ENCODE peak calls at places on chromosomes 7 and 10, in five cellular contexts. J, L, W, T and S are unnamed samples.

GRCh38 chr10:73848821-73849489 is 25.4 kb downstream of the CAMK2G start:
- DNase-seq in J (peak; percentile 84), L (peak; percentile 78), W (peak; percentile 87), T (peak; percentile 79), S (peak; percentile 57)

GRCh38 chr7:106623846-106624245 is 37.1 kb downstream of the CCDC71L start:
- DNase-seq in J (peak; percentile 87), L (peak; percentile 92), W (no peak), T (peak; percentile 59), S (peak; percentile 94)

GRCh38 chr7:5322621-5323410 is 40.1 kb downstream of the SLC29A4 start:
- DNase-seq in J (no peak), L (no peak), W (no peak), T (no peak), S (no peak)

GRCh38 chr10:580796-581195 is 108.7 kb downstream of the DIP2C start:
- DNase-seq in J (peak; percentile 97), L (peak; percentile 97), W (no peak), T (peak; percentile 96), S (peak; percentile 63)

GRCh38 chr7:20438248-20438647 is 107.5 kb downstream of the ITGB8 start:
- DNase-seq in J (no peak), L (no peak), W (no peak), T (no peak), S (no peak)

GRCh38 chr7:112510743-112511110 is 29.9 kb downstream of the LSMEM1 start:
- DNase-seq in J (no peak), L (no peak), W (no peak), T (no peak), S (no peak)

GRCh38 chr10:121900443-121901174 is 27.2 kb downstream of the ATE1 start:
- DNase-seq in J (peak; percentile 74), L (peak; percentile 71), W (peak; percentile 84), T (peak; percentile 82), S (peak; percentile 70)

GRCh38 chr10:46526682-46527038 is 29.8 kb downstream of the GPRIN2 start:
- DNase-seq in J (no peak), L (no peak), W (no peak), T (no peak), S (peak; percentile 52)

GRCh38 chr7:46972205-46972604 is 609.7 kb downstream of the TNS3 start:
- DNase-seq in J (peak; percentile 69), L (peak; percentile 82), W (no peak), T (peak; percentile 72), S (peak; percentile 79)

GRCh38 chr10:51313259-51313658 is 239.0 kb downstream of the PRKG1 start:
- DNase-seq in J (no peak), L (no peak), W (no peak), T (no peak), S (no peak)

GRCh38 chr10:32350811-32351342 is 3.9 kb upstream of the EPC1 start:
- DNase-seq in J (no peak), L (no peak), W (no peak), T (no peak), S (no peak)

GRCh38 chr10:69328346-69328687 is 50.0 kb downstream of the HK1 start:
- DNase-seq in J (no peak), L (no peak), W (no peak), T (no peak), S (no peak)

GRCh38 chr7:139697031-139697430 is 80.8 kb downstream of the HIPK2 start:
- DNase-seq in J (no peak), L (no peak), W (no peak), T (no peak), S (no peak)

GRCh38 chr10:28470873-28471704 is 61.8 kb upstream of the WAC start:
- DNase-seq in J (peak; percentile 4), L (no peak), W (no peak), T (no peak), S (no peak)

GRCh38 chr7:38291117-38291647 is 17.7 kb upstream of the TARP start:
- DNase-seq in J (no peak), L (no peak), W (no peak), T (no peak), S (no peak)

GRCh38 chr10:60139798-60140566 is 233.6 kb upstream of the CCDC6 start:
- DNase-seq in J (peak; percentile 64), L (peak; percentile 72), W (peak; percentile 5), T (peak; percentile 78), S (peak; percentile 85)

GRCh38 chr7:24373556-24373955 is 89.6 kb downstream of the NPY start:
- DNase-seq in J (no peak), L (no peak), W (no peak), T (no peak), S (no peak)

GRCh38 chr7:3722396-3722846 is 421.4 kb downstream of the SDK1 start:
- DNase-seq in J (no peak), L (peak; percentile 2), W (peak; percentile 74), T (peak; percentile 21), S (no peak)

GRCh38 chr10:73744690-73744994 is 470 bp downstream of the SEC24C start:
- DNase-seq in J (peak; percentile 58), L (peak; percentile 58), W (peak; percentile 85), T (peak; percentile 56), S (peak; percentile 50)

GRCh38 chr7:26167293-26167934 is 15.4 kb downstream of the NFE2L3 start:
- DNase-seq in J (no peak), L (no peak), W (no peak), T (no peak), S (no peak)

GRCh38 chr10:68955414-68955785 is 570 bp upstream of the DDX21 start:
- DNase-seq in J (no peak), L (no peak), W (no peak), T (no peak), S (no peak)

GRCh38 chr10:99743841-99744240 is 11.8 kb downstream of the CUTC start:
- DNase-seq in J (no peak), L (no peak), W (no peak), T (no peak), S (no peak)

GRCh38 chr10:91090761-91091529 is 129.5 kb upstream of the PCGF5 start:
- DNase-seq in J (peak; percentile 15), L (no peak), W (no peak), T (peak; percentile 4), S (no peak)

GRCh38 chr7:95002726-95003125 is 95.3 kb downstream of the PPP1R9A start:
- DNase-seq in J (no peak), L (no peak), W (no peak), T (no peak), S (no peak)

GRCh38 chr10:11143240-11143639 is 125.6 kb downstream of the CELF2 start:
- DNase-seq in J (no peak), L (no peak), W (no peak), T (no peak), S (no peak)

GRCh38 chr10:131901181-131901829 is 497 bp downstream of the PPP2R2D start:
- DNase-seq in J (peak; percentile 10), L (peak; percentile 4), W (peak; percentile 64), T (peak; percentile 12), S (no peak)

GRCh38 chr7:81684513-81685262 is 85.2 kb downstream of the HGF start:
- DNase-seq in J (peak; percentile 100), L (peak; percentile 100), W (peak; percentile 60), T (peak; percentile 100), S (peak; percentile 100)

GRCh38 chr7:30920584-30921539 is 9.2 kb downstream of the AQP1 start:
- DNase-seq in J (peak; percentile 23), L (peak; percentile 49), W (peak; percentile 79), T (peak; percentile 30), S (no peak)

GRCh38 chr7:103080923-103081322 is 6.0 kb downstream of the ARMC10 start:
- DNase-seq in J (no peak), L (no peak), W (no peak), T (no peak), S (no peak)

GRCh38 chr7:431041-431440 is 88.6 kb downstream of the PDGFA start:
- DNase-seq in J (no peak), L (no peak), W (no peak), T (no peak), S (no peak)
- H3K4me3 ChIP-seq in J (no peak overlapping the region), L (no peak overlapping the region), W (no peak overlapping the region), T (no peak overlapping the region), S (no peak overlapping the region)

GRCh38 chr7:48009257-48009656 is 19.6 kb downstream of the SUN3 start:
- DNase-seq in J (no peak), L (no peak), W (no peak), T (no peak), S (no peak)
- TF ChIP-seq CTCF in J (no peak), L (no peak), W (no peak), T (no peak), S (no peak)

GRCh38 chr10:62073429-62073828 is 171.9 kb downstream of the ARID5B start:
- DNase-seq in J (no peak), L (no peak), W (no peak), T (peak; percentile 54), S (no peak)

GRCh38 chr10:62075414-62075813 is 173.9 kb downstream of the ARID5B start:
- DNase-seq in J (no peak), L (no peak), W (no peak), T (no peak), S (no peak)

GRCh38 chr10:62071846-62072281 is 170.4 kb downstream of the ARID5B start:
- DNase-seq in J (peak; percentile 69), L (peak; percentile 78), W (no peak), T (no peak), S (no peak)

GRCh38 chr10:62075912-62076311 is 174.4 kb downstream of the ARID5B start:
- DNase-seq in J (peak; percentile 44), L (no peak), W (no peak), T (no peak), S (no peak)

DNA sequence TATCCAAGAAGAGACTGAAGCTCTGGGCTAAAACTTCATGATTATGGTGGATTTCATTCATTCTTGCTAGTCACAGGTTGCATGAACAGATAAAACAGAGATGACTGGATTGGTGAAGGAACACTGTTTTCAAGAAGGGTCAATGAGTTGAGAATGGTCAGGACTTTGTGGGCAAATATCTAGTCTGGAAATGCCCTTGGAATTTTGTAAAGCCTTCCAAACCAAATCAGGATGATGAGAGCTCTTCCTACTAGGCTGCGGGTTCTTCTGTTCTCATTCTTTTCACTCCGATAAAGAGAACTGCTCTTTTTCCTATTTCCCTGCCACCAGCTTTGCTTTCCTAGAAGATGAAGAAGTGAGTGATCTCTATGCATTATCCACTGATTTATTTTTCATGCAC is 171.4 kb downstream of the ARID5B start:
- DNase-seq in J (peak; percentile 72), L (no peak), W (no peak), T (no peak), S (no peak)
- H3K4me3 ChIP-seq in J (no peak overlapping the region), L (no peak overlapping the region), W (no peak overlapping the region), T (no peak overlapping the region), S (no peak overlapping the region)

GRCh38 chr7:15885678-15886077 is 199.2 kb upstream of the MEOX2 start:
- DNase-seq in J (no peak), L (no peak), W (no peak), T (no peak), S (no peak)

GRCh38 chr7:15888090-15888489 is 201.6 kb upstream of the MEOX2 start:
- DNase-seq in J (no peak), L (no peak), W (no peak), T (no peak), S (no peak)

GRCh38 chr7:15886626-15887025 is 200.1 kb upstream of the MEOX2 start:
- DNase-seq in J (no peak), L (no peak), W (no peak), T (no peak), S (no peak)

GRCh38 chr7:15891151-15891842 is 204.8 kb upstream of the MEOX2 start:
- DNase-seq in J (peak; percentile 46), L (peak; percentile 47), W (no peak), T (no peak), S (peak; percentile 55)

DNA sequence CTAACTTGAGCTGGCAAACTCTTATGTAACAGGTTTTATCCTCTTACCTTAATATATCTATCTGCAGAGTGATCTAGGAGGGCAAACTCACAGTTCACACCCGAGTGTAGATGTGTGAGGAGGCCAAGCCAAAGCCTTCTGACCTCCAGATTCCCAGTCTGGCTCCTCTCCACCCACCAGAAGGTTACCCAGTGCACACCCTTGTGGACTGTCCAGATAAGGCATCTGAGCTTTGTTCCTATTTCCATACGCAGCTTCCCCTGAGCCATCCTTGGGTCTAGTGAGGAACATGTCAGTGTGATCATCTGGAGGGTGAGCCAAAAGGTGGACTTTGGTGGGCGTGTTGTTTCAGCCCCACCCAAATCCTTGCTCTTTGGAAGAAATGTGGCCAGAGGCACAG is 203.0 kb upstream of the MEOX2 start:
- DNase-seq in J (peak; percentile 47), L (no peak), W (no peak), T (peak; percentile 11), S (peak; percentile 3)
- TF ChIP-seq CTCF in J (peak; percentile 49), L (no peak), W (peak; percentile 30), T (peak; percentile 13), S (peak; percentile 31)